ENCODE peak calls at places on chromosomes 11 and 22, in six cellular contexts. One of them, this sample, is unnamed.

GRCh38 chr22:35212020-35212419 is 45.3 kb upstream of the HMGXB4 start:
- DNase-seq in MV-4-11: no peak
- DNase-seq in ascending aorta: no peak
- DNase-seq in CD4-positive, alpha-beta memory T cell: no peak
- DNase-seq in stimulated activated CD8-positive, alpha-beta memory T cell treated with anti-CD3 and anti-CD28 coated beads, Interleukin-4, amount 100 ng/mL, for 1 hour: no peak
- DNase-seq in epithelial cell of esophagus: no peak
- DNase-seq in this sample: no peak

GRCh38 chr11:110128161-110128560 is 35.0 kb downstream of the ZC3H12C start:
- DNase-seq in MV-4-11: no peak
- DNase-seq in ascending aorta: no peak
- DNase-seq in CD4-positive, alpha-beta memory T cell: no peak
- DNase-seq in stimulated activated CD8-positive, alpha-beta memory T cell treated with anti-CD3 and anti-CD28 coated beads, Interleukin-4, amount 100 ng/mL, for 1 hour: no peak
- DNase-seq in epithelial cell of esophagus: no peak
- DNase-seq in this sample: no peak

GRCh38 chr11:30478923-30479322 is 107.2 kb downstream of the MPPED2 start:
- DNase-seq in MV-4-11: no peak
- DNase-seq in ascending aorta: no peak
- DNase-seq in CD4-positive, alpha-beta memory T cell: no peak
- DNase-seq in stimulated activated CD8-positive, alpha-beta memory T cell treated with anti-CD3 and anti-CD28 coated beads, Interleukin-4, amount 100 ng/mL, for 1 hour: no peak
- DNase-seq in epithelial cell of esophagus: no peak
- DNase-seq in this sample: no peak

GRCh38 chr22:31133911-31134310 is 6.4 kb downstream of the PLA2G3 start:
- DNase-seq in MV-4-11: no peak
- DNase-seq in ascending aorta: no peak
- DNase-seq in CD4-positive, alpha-beta memory T cell: no peak
- DNase-seq in stimulated activated CD8-positive, alpha-beta memory T cell treated with anti-CD3 and anti-CD28 coated beads, Interleukin-4, amount 100 ng/mL, for 1 hour: no peak
- DNase-seq in epithelial cell of esophagus: no peak
- DNase-seq in this sample: no peak

GRCh38 chr11:20114588-20114987 is 45.7 kb downstream of the DBX1 start:
- DNase-seq in MV-4-11: no peak
- DNase-seq in ascending aorta: no peak
- DNase-seq in CD4-positive, alpha-beta memory T cell: no peak
- DNase-seq in stimulated activated CD8-positive, alpha-beta memory T cell treated with anti-CD3 and anti-CD28 coated beads, Interleukin-4, amount 100 ng/mL, for 1 hour: no peak
- DNase-seq in epithelial cell of esophagus: no peak
- DNase-seq in this sample: no peak

GRCh38 chr11:34806875-34807274 is 109.3 kb downstream of the APIP start:
- DNase-seq in MV-4-11: no peak
- DNase-seq in ascending aorta: no peak
- DNase-seq in CD4-positive, alpha-beta memory T cell: no peak
- DNase-seq in stimulated activated CD8-positive, alpha-beta memory T cell treated with anti-CD3 and anti-CD28 coated beads, Interleukin-4, amount 100 ng/mL, for 1 hour: no peak
- DNase-seq in epithelial cell of esophagus: no peak
- DNase-seq in this sample: no peak

GRCh38 chr11:2136209-2136951 is 2.8 kb downstream of the IGF2 start:
- DNase-seq in MV-4-11: no peak
- DNase-seq in ascending aorta: no peak
- DNase-seq in CD4-positive, alpha-beta memory T cell: no peak
- DNase-seq in stimulated activated CD8-positive, alpha-beta memory T cell treated with anti-CD3 and anti-CD28 coated beads, Interleukin-4, amount 100 ng/mL, for 1 hour: no peak
- DNase-seq in epithelial cell of esophagus: no peak
- DNase-seq in this sample: no peak

GRCh38 chr11:3169952-3170755 is 5.0 kb upstream of the OSBPL5 start:
- DNase-seq in MV-4-11: no peak
- DNase-seq in ascending aorta: no peak
- DNase-seq in CD4-positive, alpha-beta memory T cell: no peak
- DNase-seq in stimulated activated CD8-positive, alpha-beta memory T cell treated with anti-CD3 and anti-CD28 coated beads, Interleukin-4, amount 100 ng/mL, for 1 hour: no peak
- DNase-seq in epithelial cell of esophagus: no peak
- DNase-seq in this sample: no peak

GRCh38 chr11:88709567-88709966 is 356.2 kb downstream of the GRM5 start:
- DNase-seq in MV-4-11: no peak
- DNase-seq in ascending aorta: no peak
- DNase-seq in CD4-positive, alpha-beta memory T cell: no peak
- DNase-seq in stimulated activated CD8-positive, alpha-beta memory T cell treated with anti-CD3 and anti-CD28 coated beads, Interleukin-4, amount 100 ng/mL, for 1 hour: no peak
- DNase-seq in epithelial cell of esophagus: peak; percentile 68
- DNase-seq in this sample: no peak

GRCh38 chr11:117795726-117796455 is 1.1 kb downstream of the DSCAML1 start:
- DNase-seq in MV-4-11: no peak
- DNase-seq in ascending aorta: no peak
- DNase-seq in CD4-positive, alpha-beta memory T cell: no peak
- DNase-seq in stimulated activated CD8-positive, alpha-beta memory T cell treated with anti-CD3 and anti-CD28 coated beads, Interleukin-4, amount 100 ng/mL, for 1 hour: no peak
- DNase-seq in epithelial cell of esophagus: peak; percentile 7
- DNase-seq in this sample: no peak

GRCh38 chr11:128720522-128720985 is 26.7 kb downstream of the FLI1 start:
- DNase-seq in MV-4-11: peak; percentile 42
- DNase-seq in ascending aorta: no peak
- DNase-seq in CD4-positive, alpha-beta memory T cell: peak; percentile 49
- DNase-seq in stimulated activated CD8-positive, alpha-beta memory T cell treated with anti-CD3 and anti-CD28 coated beads, Interleukin-4, amount 100 ng/mL, for 1 hour: no peak
- DNase-seq in epithelial cell of esophagus: no peak
- DNase-seq in this sample: no peak

GRCh38 chr11:123853038-123853437 is 32.4 kb downstream of the TMEM225 start:
- DNase-seq in MV-4-11: no peak
- DNase-seq in ascending aorta: no peak
- DNase-seq in CD4-positive, alpha-beta memory T cell: no peak
- DNase-seq in stimulated activated CD8-positive, alpha-beta memory T cell treated with anti-CD3 and anti-CD28 coated beads, Interleukin-4, amount 100 ng/mL, for 1 hour: no peak
- DNase-seq in epithelial cell of esophagus: no peak
- DNase-seq in this sample: no peak

GRCh38 chr11:4183410-4184057 is 88.9 kb downstream of the RRM1 start:
- DNase-seq in MV-4-11: no peak
- DNase-seq in ascending aorta: no peak
- DNase-seq in CD4-positive, alpha-beta memory T cell: no peak
- DNase-seq in stimulated activated CD8-positive, alpha-beta memory T cell treated with anti-CD3 and anti-CD28 coated beads, Interleukin-4, amount 100 ng/mL, for 1 hour: no peak
- DNase-seq in epithelial cell of esophagus: no peak
- DNase-seq in this sample: no peak

GRCh38 chr11:117547911-117548310 is 220.3 kb downstream of the CEP164 start:
- DNase-seq in MV-4-11: no peak
- DNase-seq in ascending aorta: no peak
- DNase-seq in CD4-positive, alpha-beta memory T cell: no peak
- DNase-seq in stimulated activated CD8-positive, alpha-beta memory T cell treated with anti-CD3 and anti-CD28 coated beads, Interleukin-4, amount 100 ng/mL, for 1 hour: no peak
- DNase-seq in epithelial cell of esophagus: no peak
- DNase-seq in this sample: no peak

GRCh38 chr11:102111787-102112653 is 1.8 kb downstream of the YAP1 start:
- DNase-seq in MV-4-11: no peak
- DNase-seq in ascending aorta: no peak
- DNase-seq in CD4-positive, alpha-beta memory T cell: peak; percentile 24
- DNase-seq in stimulated activated CD8-positive, alpha-beta memory T cell treated with anti-CD3 and anti-CD28 coated beads, Interleukin-4, amount 100 ng/mL, for 1 hour: no peak
- DNase-seq in epithelial cell of esophagus: peak; percentile 95
- DNase-seq in this sample: peak; percentile 49

GRCh38 chr11:76233936-76234703 is 27.8 kb upstream of the WNT11 start:
- DNase-seq in MV-4-11: peak; percentile 65
- DNase-seq in ascending aorta: peak; percentile 35
- DNase-seq in CD4-positive, alpha-beta memory T cell: no peak
- DNase-seq in stimulated activated CD8-positive, alpha-beta memory T cell treated with anti-CD3 and anti-CD28 coated beads, Interleukin-4, amount 100 ng/mL, for 1 hour: no peak
- DNase-seq in epithelial cell of esophagus: peak; percentile 28
- DNase-seq in this sample: no peak

GRCh38 chr11:3153291-3153861 is 11.7 kb downstream of the OSBPL5 start:
- DNase-seq in MV-4-11: peak; percentile 92
- DNase-seq in ascending aorta: peak; percentile 57
- DNase-seq in CD4-positive, alpha-beta memory T cell: no peak
- DNase-seq in stimulated activated CD8-positive, alpha-beta memory T cell treated with anti-CD3 and anti-CD28 coated beads, Interleukin-4, amount 100 ng/mL, for 1 hour: no peak
- DNase-seq in epithelial cell of esophagus: no peak
- DNase-seq in this sample: no peak

GRCh38 chr11:94417386-94417987 is 16.3 kb upstream of the GPR83 start:
- DNase-seq in MV-4-11: no peak
- DNase-seq in ascending aorta: no peak
- DNase-seq in CD4-positive, alpha-beta memory T cell: no peak
- DNase-seq in stimulated activated CD8-positive, alpha-beta memory T cell treated with anti-CD3 and anti-CD28 coated beads, Interleukin-4, amount 100 ng/mL, for 1 hour: no peak
- DNase-seq in epithelial cell of esophagus: peak; percentile 47
- DNase-seq in this sample: peak; percentile 33

GRCh38 chr22:50182176-50183081 is 3.3 kb upstream of the TRABD start:
- DNase-seq in MV-4-11: no peak
- DNase-seq in ascending aorta: no peak
- DNase-seq in CD4-positive, alpha-beta memory T cell: no peak
- DNase-seq in stimulated activated CD8-positive, alpha-beta memory T cell treated with anti-CD3 and anti-CD28 coated beads, Interleukin-4, amount 100 ng/mL, for 1 hour: no peak
- DNase-seq in epithelial cell of esophagus: no peak
- DNase-seq in this sample: no peak

GRCh38 chr11:117817213-117818035 is 7.1 kb downstream of the FXYD2 start:
- DNase-seq in MV-4-11: peak; percentile 60
- DNase-seq in ascending aorta: no peak
- DNase-seq in CD4-positive, alpha-beta memory T cell: peak; percentile 82
- DNase-seq in stimulated activated CD8-positive, alpha-beta memory T cell treated with anti-CD3 and anti-CD28 coated beads, Interleukin-4, amount 100 ng/mL, for 1 hour: peak; percentile 78
- DNase-seq in epithelial cell of esophagus: peak; percentile 65
- DNase-seq in this sample: peak; percentile 38

GRCh38 chr22:38272373-38273134 is at the start of gene TMEM184B:
- DNase-seq in MV-4-11: peak; percentile 53
- DNase-seq in ascending aorta: no peak
- DNase-seq in CD4-positive, alpha-beta memory T cell: peak; percentile 90
- DNase-seq in stimulated activated CD8-positive, alpha-beta memory T cell treated with anti-CD3 and anti-CD28 coated beads, Interleukin-4, amount 100 ng/mL, for 1 hour: peak; percentile 36
- DNase-seq in epithelial cell of esophagus: peak; percentile 72
- DNase-seq in this sample: no peak

GRCh38 chr11:34343153-34343552 is 14.7 kb downstream of the ABTB2 start:
- DNase-seq in MV-4-11: no peak
- DNase-seq in ascending aorta: no peak
- DNase-seq in CD4-positive, alpha-beta memory T cell: no peak
- DNase-seq in stimulated activated CD8-positive, alpha-beta memory T cell treated with anti-CD3 and anti-CD28 coated beads, Interleukin-4, amount 100 ng/mL, for 1 hour: no peak
- DNase-seq in epithelial cell of esophagus: peak; percentile 54
- DNase-seq in this sample: no peak

GRCh38 chr11:86663741-86664140 is 8.7 kb downstream of the ME3 start:
- DNase-seq in MV-4-11: no peak
- DNase-seq in ascending aorta: no peak
- DNase-seq in CD4-positive, alpha-beta memory T cell: no peak
- DNase-seq in stimulated activated CD8-positive, alpha-beta memory T cell treated with anti-CD3 and anti-CD28 coated beads, Interleukin-4, amount 100 ng/mL, for 1 hour: no peak
- DNase-seq in epithelial cell of esophagus: no peak
- DNase-seq in this sample: no peak

GRCh38 chr11:114296190-114296978 is at the start of gene NNMT:
- DNase-seq in MV-4-11: no peak
- DNase-seq in ascending aorta: no peak
- DNase-seq in CD4-positive, alpha-beta memory T cell: no peak
- DNase-seq in stimulated activated CD8-positive, alpha-beta memory T cell treated with anti-CD3 and anti-CD28 coated beads, Interleukin-4, amount 100 ng/mL, for 1 hour: no peak
- DNase-seq in epithelial cell of esophagus: peak; percentile 69
- DNase-seq in this sample: peak; percentile 81

GRCh38 chr11:74321487-74322188 is 10.2 kb upstream of the P4HA3 start:
- DNase-seq in MV-4-11: peak; percentile 73
- DNase-seq in ascending aorta: no peak
- DNase-seq in CD4-positive, alpha-beta memory T cell: peak; percentile 17
- DNase-seq in stimulated activated CD8-positive, alpha-beta memory T cell treated with anti-CD3 and anti-CD28 coated beads, Interleukin-4, amount 100 ng/mL, for 1 hour: no peak
- DNase-seq in epithelial cell of esophagus: peak; percentile 46
- DNase-seq in this sample: peak; percentile 62

GRCh38 chr11:3964056-3964455 is 108.6 kb downstream of the STIM1 start:
- DNase-seq in MV-4-11: no peak
- DNase-seq in ascending aorta: no peak
- DNase-seq in CD4-positive, alpha-beta memory T cell: no peak
- DNase-seq in stimulated activated CD8-positive, alpha-beta memory T cell treated with anti-CD3 and anti-CD28 coated beads, Interleukin-4, amount 100 ng/mL, for 1 hour: no peak
- DNase-seq in epithelial cell of esophagus: no peak
- DNase-seq in this sample: no peak

GRCh38 chr22:24088796-24089195 is 77.7 kb downstream of the CABIN1 start:
- DNase-seq in MV-4-11: no peak
- DNase-seq in ascending aorta: no peak
- DNase-seq in CD4-positive, alpha-beta memory T cell: no peak
- DNase-seq in stimulated activated CD8-positive, alpha-beta memory T cell treated with anti-CD3 and anti-CD28 coated beads, Interleukin-4, amount 100 ng/mL, for 1 hour: no peak
- DNase-seq in epithelial cell of esophagus: no peak
- DNase-seq in this sample: no peak

GRCh38 chr11:62145261-62145871 is 21.6 kb downstream of the INCENP start:
- DNase-seq in MV-4-11: no peak
- DNase-seq in ascending aorta: no peak
- DNase-seq in CD4-positive, alpha-beta memory T cell: no peak
- DNase-seq in stimulated activated CD8-positive, alpha-beta memory T cell treated with anti-CD3 and anti-CD28 coated beads, Interleukin-4, amount 100 ng/mL, for 1 hour: no peak
- DNase-seq in epithelial cell of esophagus: no peak
- DNase-seq in this sample: no peak

GRCh38 chr11:130435671-130436070 is 7.3 kb upstream of the ADAMTS8 start:
- DNase-seq in MV-4-11: no peak
- DNase-seq in ascending aorta: no peak
- DNase-seq in CD4-positive, alpha-beta memory T cell: no peak
- DNase-seq in stimulated activated CD8-positive, alpha-beta memory T cell treated with anti-CD3 and anti-CD28 coated beads, Interleukin-4, amount 100 ng/mL, for 1 hour: no peak
- DNase-seq in epithelial cell of esophagus: peak; percentile 87
- DNase-seq in this sample: no peak

GRCh38 chr22:19565921-19566598 is 41.9 kb upstream of the CLDN5 start:
- DNase-seq in MV-4-11: peak; percentile 44
- DNase-seq in ascending aorta: no peak
- DNase-seq in CD4-positive, alpha-beta memory T cell: no peak
- DNase-seq in stimulated activated CD8-positive, alpha-beta memory T cell treated with anti-CD3 and anti-CD28 coated beads, Interleukin-4, amount 100 ng/mL, for 1 hour: no peak
- DNase-seq in epithelial cell of esophagus: peak; percentile 50
- DNase-seq in this sample: no peak

GRCh38 chr11:9263840-9264380 is 1.2 kb downstream of the DENND5A start:
- DNase-seq in MV-4-11: peak; percentile 89
- DNase-seq in ascending aorta: no peak
- DNase-seq in CD4-positive, alpha-beta memory T cell: peak; percentile 46
- DNase-seq in stimulated activated CD8-positive, alpha-beta memory T cell treated with anti-CD3 and anti-CD28 coated beads, Interleukin-4, amount 100 ng/mL, for 1 hour: no peak
- DNase-seq in epithelial cell of esophagus: no peak
- DNase-seq in this sample: no peak

GRCh38 chr11:2107941-2108630 is 31.1 kb downstream of the IGF2 start:
- DNase-seq in MV-4-11: no peak
- DNase-seq in ascending aorta: no peak
- DNase-seq in CD4-positive, alpha-beta memory T cell: no peak
- DNase-seq in stimulated activated CD8-positive, alpha-beta memory T cell treated with anti-CD3 and anti-CD28 coated beads, Interleukin-4, amount 100 ng/mL, for 1 hour: no peak
- DNase-seq in epithelial cell of esophagus: no peak
- DNase-seq in this sample: no peak

GRCh38 chr11:94813436-94813720 is 45.2 kb downstream of the AMOTL1 start:
- DNase-seq in MV-4-11: no peak
- DNase-seq in ascending aorta: no peak
- DNase-seq in CD4-positive, alpha-beta memory T cell: no peak
- DNase-seq in stimulated activated CD8-positive, alpha-beta memory T cell treated with anti-CD3 and anti-CD28 coated beads, Interleukin-4, amount 100 ng/mL, for 1 hour: no peak
- DNase-seq in epithelial cell of esophagus: no peak
- DNase-seq in this sample: no peak

GRCh38 chr11:70506986-70507385 is 108.7 kb downstream of the CTTN start:
- DNase-seq in MV-4-11: no peak
- DNase-seq in ascending aorta: no peak
- DNase-seq in CD4-positive, alpha-beta memory T cell: no peak
- DNase-seq in stimulated activated CD8-positive, alpha-beta memory T cell treated with anti-CD3 and anti-CD28 coated beads, Interleukin-4, amount 100 ng/mL, for 1 hour: no peak
- DNase-seq in epithelial cell of esophagus: no peak
- DNase-seq in this sample: no peak

GRCh38 chr11:108787105-108787504 is 122.2 kb downstream of the DDX10 start:
- DNase-seq in MV-4-11: no peak
- DNase-seq in ascending aorta: no peak
- DNase-seq in CD4-positive, alpha-beta memory T cell: no peak
- DNase-seq in stimulated activated CD8-positive, alpha-beta memory T cell treated with anti-CD3 and anti-CD28 coated beads, Interleukin-4, amount 100 ng/mL, for 1 hour: no peak
- DNase-seq in epithelial cell of esophagus: peak; percentile 14
- DNase-seq in this sample: no peak

GRCh38 chr11:33633251-33634003 is 67.2 kb downstream of the C11orf91 start:
- DNase-seq in MV-4-11: no peak
- DNase-seq in ascending aorta: no peak
- DNase-seq in CD4-positive, alpha-beta memory T cell: no peak
- DNase-seq in stimulated activated CD8-positive, alpha-beta memory T cell treated with anti-CD3 and anti-CD28 coated beads, Interleukin-4, amount 100 ng/mL, for 1 hour: no peak
- DNase-seq in epithelial cell of esophagus: peak; percentile 95
- DNase-seq in this sample: peak; percentile 16

GRCh38 chr11:10751581-10751940 is 515 bp downstream of the CTR9 start:
- DNase-seq in MV-4-11: no peak
- DNase-seq in ascending aorta: no peak
- DNase-seq in CD4-positive, alpha-beta memory T cell: no peak
- DNase-seq in stimulated activated CD8-positive, alpha-beta memory T cell treated with anti-CD3 and anti-CD28 coated beads, Interleukin-4, amount 100 ng/mL, for 1 hour: no peak
- DNase-seq in epithelial cell of esophagus: no peak
- DNase-seq in this sample: no peak

GRCh38 chr11:134052988-134053945 is 15.6 kb upstream of the JAM3 start:
- DNase-seq in MV-4-11: no peak
- DNase-seq in ascending aorta: no peak
- DNase-seq in CD4-positive, alpha-beta memory T cell: no peak
- DNase-seq in stimulated activated CD8-positive, alpha-beta memory T cell treated with anti-CD3 and anti-CD28 coated beads, Interleukin-4, amount 100 ng/mL, for 1 hour: no peak
- DNase-seq in epithelial cell of esophagus: no peak
- DNase-seq in this sample: no peak

GRCh38 chr11:43021466-43021865 is 290.3 kb upstream of the API5 start:
- DNase-seq in MV-4-11: peak; percentile 71
- DNase-seq in ascending aorta: no peak
- DNase-seq in CD4-positive, alpha-beta memory T cell: no peak
- DNase-seq in stimulated activated CD8-positive, alpha-beta memory T cell treated with anti-CD3 and anti-CD28 coated beads, Interleukin-4, amount 100 ng/mL, for 1 hour: no peak
- DNase-seq in epithelial cell of esophagus: no peak
- DNase-seq in this sample: no peak

This sample was measured in amniotic stem cell.